ENCODE peak calls at places on chromosomes 12 and 14, in four cellular contexts. I, Y, Q and K are unnamed samples.

GRCh38 chr12:43676183-43676813 is 82.3 kb downstream of the PUS7L start:
- DNase-seq in I (peak; percentile 1), Y (peak; percentile 49), Q (peak; percentile 8), K (peak; percentile 16)

GRCh38 chr12:106079148-106079738 is 59.5 kb downstream of the NUAK1 start:
- DNase-seq in I (no peak), Y (no peak), Q (no peak), K (no peak)

GRCh38 chr12:64526859-64527258 is 74.9 kb downstream of the TBK1 start:
- DNase-seq in I (no peak), Y (no peak), Q (no peak), K (no peak)

GRCh38 chr12:131617596-131618302 is 93.1 kb upstream of the SFSWAP start:
- DNase-seq in I (no peak), Y (no peak), Q (no peak), K (no peak)

GRCh38 chr14:42804146-42804545 is 1197.5 kb downstream of the LRFN5 start:
- DNase-seq in I (no peak), Y (no peak), Q (no peak), K (no peak)

GRCh38 chr14:22448905-22449611 is 140.0 kb downstream of the DAD1 start:
- DNase-seq in I (peak; percentile 26), Y (no peak), Q (no peak), K (no peak)

GRCh38 chr12:7557227-7557626 is 53.6 kb upstream of the CD163 start:
- DNase-seq in I (no peak), Y (no peak), Q (no peak), K (no peak)

GRCh38 chr12:31300783-31301182 is 25.2 kb downstream of the SINHCAF start:
- DNase-seq in I (no peak), Y (no peak), Q (no peak), K (no peak)

GRCh38 chr14:34496679-34497513 is 34.9 kb upstream of the SPTSSA start:
- DNase-seq in I (peak; percentile 100), Y (peak; percentile 70), Q (peak; percentile 93), K (peak; percentile 64)

GRCh38 chr12:76891609-76892008 is 12.8 kb upstream of the CSRP2 start:
- DNase-seq in I (no peak), Y (no peak), Q (no peak), K (no peak)

GRCh38 chr12:31783996-31784645 is 55.3 kb upstream of the AMN1 start:
- DNase-seq in I (no peak), Y (no peak), Q (no peak), K (no peak)

GRCh38 chr12:111309584-111309983 is 59.3 kb downstream of the PHETA1 start:
- DNase-seq in I (no peak), Y (no peak), Q (no peak), K (no peak)

GRCh38 chr14:92962031-92962830 is 39.3 kb downstream of the CHGA start:
- DNase-seq in I (no peak), Y (no peak), Q (no peak), K (no peak)

GRCh38 chr14:21041676-21042433 is at the start of gene RNASE7:
- DNase-seq in I (peak; percentile 54), Y (no peak), Q (no peak), K (no peak)

GRCh38 chr12:106288510-106289195 is 13.9 kb upstream of the TCP11L2 start:
- DNase-seq in I (peak; percentile 97), Y (peak; percentile 14), Q (peak; percentile 70), K (peak; percentile 69)

GRCh38 chr14:68794856-68795601 is 2.2 kb upstream of the ZFP36L1 start:
- DNase-seq in I (peak; percentile 95), Y (peak; percentile 47), Q (peak; percentile 80), K (peak; percentile 67)

GRCh38 chr12:12470751-12471300 is 91.8 kb downstream of the DUSP16 start:
- DNase-seq in I (no peak), Y (no peak), Q (no peak), K (no peak)

GRCh38 chr14:33839193-33840076 is 111.4 kb downstream of the EGLN3 start:
- DNase-seq in I (peak; percentile 40), Y (peak; percentile 43), Q (peak; percentile 79), K (peak; percentile 37)

GRCh38 chr12:82862876-82863649 is 176.4 kb downstream of the TMTC2 start:
- DNase-seq in I (no peak), Y (no peak), Q (no peak), K (no peak)

GRCh38 chr12:104632724-104633181 is 176.0 kb downstream of the CHST11 start:
- DNase-seq in I (peak; percentile 67), Y (no peak), Q (no peak), K (no peak)

GRCh38 chr12:92059976-92060375 is 85.7 kb downstream of the BTG1 start:
- DNase-seq in I (peak; percentile 82), Y (no peak), Q (no peak), K (no peak)

GRCh38 chr14:32694795-32695449 is 243.8 kb upstream of the NPAS3 start:
- DNase-seq in I (no peak), Y (no peak), Q (no peak), K (no peak)

GRCh38 chr14:21070083-21070609 is at the start of gene ARHGEF40:
- DNase-seq in I (peak; percentile 33), Y (peak; percentile 81), Q (peak; percentile 85), K (peak; percentile 8)

GRCh38 chr12:48185181-48185919 is 1.9 kb downstream of the CCDC184 start:
- DNase-seq in I (no peak), Y (no peak), Q (peak; percentile 54), K (no peak)

GRCh38 chr14:76977793-76978730 is 50.4 kb downstream of the IRF2BPL start:
- DNase-seq in I (peak; percentile 91), Y (peak; percentile 67), Q (peak; percentile 77), K (no peak)

GRCh38 chr14:99511421-99512109 is 30.4 kb downstream of the CCNK start:
- DNase-seq in I (peak; percentile 67), Y (no peak), Q (peak; percentile 6), K (no peak)

GRCh38 chr12:48351022-48351708 is 446 bp upstream of the ZNF641 start:
- DNase-seq in I (peak; percentile 59), Y (no peak), Q (peak; percentile 89), K (peak; percentile 53)

GRCh38 chr14:23481992-23482813 is 12.7 kb downstream of the NGDN start:
- DNase-seq in I (no peak), Y (no peak), Q (no peak), K (no peak)

GRCh38 chr12:68565391-68565903 is 45.3 kb upstream of the RAP1B start:
- DNase-seq in I (peak; percentile 88), Y (no peak), Q (peak; percentile 44), K (peak; percentile 86)

GRCh38 chr12:55610598-55610997 is 26.1 kb upstream of the OR10P1 start:
- DNase-seq in I (no peak), Y (no peak), Q (no peak), K (no peak)

GRCh38 chr12:52903285-52903854 is 1.5 kb downstream of the KRT8 start:
- DNase-seq in I (peak; percentile 53), Y (peak; percentile 91), Q (peak; percentile 87), K (peak; percentile 75)

DNA sequence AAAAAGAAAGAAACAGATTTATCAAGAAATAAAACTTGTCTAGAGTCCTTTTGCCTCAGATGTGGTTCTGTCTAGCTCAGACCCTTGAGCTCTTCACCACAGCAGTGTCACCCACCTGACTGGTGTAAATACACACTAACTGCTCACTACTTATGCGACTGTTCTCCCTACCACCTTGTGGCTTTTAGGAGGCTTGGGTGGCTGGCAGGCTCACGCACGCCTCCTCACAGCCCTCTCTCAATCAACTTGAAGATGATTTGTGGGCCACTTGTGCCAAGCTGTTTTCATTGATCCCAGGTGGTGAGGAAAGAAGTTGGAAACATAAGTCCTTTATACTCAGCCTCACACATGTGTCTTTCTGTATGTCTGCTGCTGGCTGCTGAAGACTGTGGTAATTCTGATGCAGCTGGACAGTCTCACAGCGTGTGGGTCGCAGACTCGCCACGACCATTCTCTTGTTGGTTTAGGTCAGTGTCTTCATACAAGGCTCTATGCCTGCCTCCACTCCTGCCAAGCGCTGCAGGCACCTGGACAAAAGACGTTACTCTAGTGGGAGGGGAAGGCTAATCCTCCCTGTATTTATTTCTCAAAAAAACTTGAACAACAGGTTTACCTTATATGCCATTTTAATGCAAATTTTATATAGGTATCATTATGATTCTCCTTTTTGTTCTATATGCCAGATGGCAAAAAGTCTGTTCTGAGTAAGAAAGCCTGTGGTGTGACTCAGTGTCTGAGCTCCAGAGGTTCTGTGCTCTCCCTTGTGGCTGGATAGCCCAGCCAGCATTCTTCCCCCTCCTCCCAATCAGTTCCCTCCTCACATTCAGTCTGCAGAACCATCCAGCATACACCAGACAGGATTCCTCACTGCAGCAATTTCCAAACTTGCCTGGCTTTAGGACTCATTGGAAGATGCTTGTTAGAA is 115.5 kb downstream of the DIP2B start:
- DNase-seq in I (peak; percentile 95), Y (no peak), Q (peak; percentile 63), K (no peak)
- H2AFZ ChIP-seq in I (peak overlapping the region; percentile 34), Y (no peak overlapping the region), Q (no peak overlapping the region), K (no peak overlapping the region)

DNA sequence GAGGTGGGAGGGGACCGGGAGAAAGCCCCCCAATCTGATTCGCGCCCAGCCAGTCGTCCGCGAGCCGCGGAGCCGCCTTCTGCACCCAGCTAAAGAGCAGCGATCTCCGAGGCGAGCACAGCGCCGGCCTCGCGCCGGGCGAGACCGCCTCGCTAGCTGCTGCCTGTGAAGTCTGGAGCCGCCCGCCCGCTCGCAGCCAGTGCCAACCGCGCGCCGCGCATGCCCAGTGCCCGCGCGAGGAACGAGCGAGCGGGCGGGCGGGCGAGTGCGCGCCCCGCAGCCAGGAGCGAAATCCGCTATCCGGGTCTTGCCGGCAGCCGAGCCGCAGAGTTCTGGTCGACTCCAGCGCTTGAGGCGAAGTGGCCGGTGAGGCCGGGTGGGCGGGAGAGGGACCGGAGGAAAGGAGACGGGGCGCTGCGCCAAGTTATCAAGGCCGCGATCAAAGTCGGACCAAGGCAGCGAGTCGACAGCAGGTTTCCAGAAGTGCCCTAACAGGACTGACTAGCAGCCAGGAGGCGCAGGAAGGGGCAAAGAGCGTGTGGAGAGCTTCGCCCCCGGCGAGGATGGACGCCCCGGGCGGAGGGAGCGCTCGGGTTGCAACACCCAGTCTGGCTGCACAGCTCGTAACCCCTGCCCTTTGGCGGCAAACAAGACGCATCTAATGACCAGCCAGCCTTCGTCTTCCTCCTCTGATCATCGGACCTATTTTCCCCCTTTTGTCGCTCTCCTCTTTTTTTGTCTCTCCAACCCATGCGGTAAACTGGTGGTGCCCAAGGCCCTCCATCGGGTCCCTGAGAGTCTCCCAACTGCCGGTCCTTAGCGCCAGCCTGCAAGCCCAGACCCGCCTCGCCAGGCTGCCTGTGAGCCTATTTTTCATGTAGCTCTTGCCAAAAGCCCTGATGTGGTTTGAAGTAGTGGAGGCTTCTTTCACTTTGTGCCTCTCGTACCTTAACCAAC is at the start of gene EPS8:
- DNase-seq in I (peak; percentile 91), Y (no peak), Q (peak; percentile 96), K (peak; percentile 94)
- H2AFZ ChIP-seq in I (peak within 1 kb of the TSS; percentile 88), Y (no peak within 1 kb of the TSS), Q (peak within 1 kb of the TSS; percentile 90), K (peak within 1 kb of the TSS; percentile 70)

GRCh38 chr14:64928239-64929002 is 14.1 kb downstream of the GPX2 start:
- DNase-seq in I (no peak), Y (no peak), Q (no peak), K (peak; percentile 60)
- H2AFZ ChIP-seq in I (no peak overlapping the region), Y (no peak overlapping the region), Q (no peak overlapping the region), K (no peak overlapping the region)

GRCh38 chr12:97321640-97322039 is 141.0 kb upstream of the RMST start:
- DNase-seq in I (no peak), Y (no peak), Q (no peak), K (no peak)

GRCh38 chr12:97324471-97324870 is 138.1 kb upstream of the RMST start:
- DNase-seq in I (no peak), Y (no peak), Q (no peak), K (no peak)

GRCh38 chr12:97323154-97323553 is 139.4 kb upstream of the RMST start:
- DNase-seq in I (no peak), Y (no peak), Q (peak; percentile 22), K (no peak)

DNA sequence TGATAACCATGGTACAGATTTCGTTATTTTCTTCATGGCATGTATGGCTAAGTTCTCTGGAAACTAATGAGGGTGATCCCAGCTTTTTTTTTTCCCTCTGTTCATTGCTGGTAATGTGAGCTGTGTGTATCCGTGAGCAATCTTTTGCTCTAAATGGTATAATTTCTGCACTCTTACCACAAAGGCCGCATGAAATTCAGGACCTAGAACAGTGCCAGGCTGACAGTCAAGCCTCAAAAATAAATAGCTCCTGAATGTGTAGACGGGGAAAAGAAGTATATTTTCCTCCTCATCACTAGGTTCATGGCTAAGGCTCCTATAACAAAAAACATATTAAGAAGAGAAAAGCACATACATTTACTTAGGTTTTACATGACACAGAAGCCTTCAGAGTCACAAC is 140.2 kb upstream of the RMST start:
- DNase-seq in I (no peak), Y (no peak), Q (no peak), K (no peak)
- H2AFZ ChIP-seq in I (no peak overlapping the region), Y (no peak overlapping the region), Q (no peak overlapping the region), K (no peak overlapping the region)